ENCODE peak calls at places on chromosomes 5 and 9, in eight cellular contexts. One of them, this sample, is unnamed.

GRCh38 chr9:131394464-131395026 is 659 bp downstream of the PRRC2B start:
- DNase-seq in IMR-90: no peak
- DNase-seq in psoas muscle: peak; percentile 64
- DNase-seq in CD8-positive, alpha-beta T cell: peak; percentile 41
- DNase-seq in mammary epithelial cell: no peak
- DNase-seq in transverse colon: peak; percentile 57
- DNase-seq in osteoblast: peak; percentile 91
- DNase-seq in pancreas: peak; percentile 48
- DNase-seq in this sample: peak; percentile 50

GRCh38 chr9:28762167-28762566 is 1188.9 kb upstream of the C9orf72 start:
- DNase-seq in IMR-90: no peak
- DNase-seq in psoas muscle: no peak
- DNase-seq in CD8-positive, alpha-beta T cell: no peak
- DNase-seq in mammary epithelial cell: no peak
- DNase-seq in transverse colon: no peak
- DNase-seq in osteoblast: no peak
- DNase-seq in pancreas: no peak
- DNase-seq in this sample: no peak

GRCh38 chr5:37847978-37848425 is 8.2 kb upstream of the GDNF start:
- DNase-seq in IMR-90: peak; percentile 77
- DNase-seq in psoas muscle: no peak
- DNase-seq in CD8-positive, alpha-beta T cell: no peak
- DNase-seq in mammary epithelial cell: peak; percentile 94
- DNase-seq in transverse colon: no peak
- DNase-seq in osteoblast: no peak
- DNase-seq in pancreas: no peak
- DNase-seq in this sample: no peak

GRCh38 chr9:83706703-83707517 is 848 bp downstream of the UBQLN1 start:
- DNase-seq in IMR-90: peak; percentile 19
- DNase-seq in psoas muscle: peak; percentile 46
- DNase-seq in CD8-positive, alpha-beta T cell: peak; percentile 51
- DNase-seq in mammary epithelial cell: peak; percentile 12
- DNase-seq in transverse colon: peak; percentile 35
- DNase-seq in osteoblast: peak; percentile 77
- DNase-seq in pancreas: no peak
- DNase-seq in this sample: no peak

GRCh38 chr5:143636951-143637528 is 174.9 kb upstream of the HMHB1 start:
- DNase-seq in IMR-90: peak; percentile 69
- DNase-seq in psoas muscle: no peak
- DNase-seq in CD8-positive, alpha-beta T cell: no peak
- DNase-seq in mammary epithelial cell: no peak
- DNase-seq in transverse colon: no peak
- DNase-seq in osteoblast: no peak
- DNase-seq in pancreas: no peak
- DNase-seq in this sample: no peak

GRCh38 chr9:6816581-6816980 is 58.8 kb downstream of the KDM4C start:
- DNase-seq in IMR-90: no peak
- DNase-seq in psoas muscle: no peak
- DNase-seq in CD8-positive, alpha-beta T cell: no peak
- DNase-seq in mammary epithelial cell: no peak
- DNase-seq in transverse colon: no peak
- DNase-seq in osteoblast: no peak
- DNase-seq in pancreas: no peak
- DNase-seq in this sample: no peak

GRCh38 chr5:106525438-106525837 is 1145.3 kb downstream of the EFNA5 start:
- DNase-seq in IMR-90: no peak
- DNase-seq in psoas muscle: no peak
- DNase-seq in CD8-positive, alpha-beta T cell: no peak
- DNase-seq in mammary epithelial cell: no peak
- DNase-seq in transverse colon: no peak
- DNase-seq in osteoblast: no peak
- DNase-seq in pancreas: no peak
- DNase-seq in this sample: no peak

GRCh38 chr5:149310947-149311675 is 34.2 kb upstream of the GRPEL2 start:
- DNase-seq in IMR-90: peak; percentile 83
- DNase-seq in psoas muscle: peak; percentile 59
- DNase-seq in CD8-positive, alpha-beta T cell: no peak
- DNase-seq in mammary epithelial cell: no peak
- DNase-seq in transverse colon: no peak
- DNase-seq in osteoblast: peak; percentile 84
- DNase-seq in pancreas: no peak
- DNase-seq in this sample: no peak

GRCh38 chr5:7094626-7095025 is 301.3 kb upstream of the ADCY2 start:
- DNase-seq in IMR-90: no peak
- DNase-seq in psoas muscle: no peak
- DNase-seq in CD8-positive, alpha-beta T cell: no peak
- DNase-seq in mammary epithelial cell: no peak
- DNase-seq in transverse colon: no peak
- DNase-seq in osteoblast: no peak
- DNase-seq in pancreas: no peak
- DNase-seq in this sample: no peak

GRCh38 chr5:4882186-4882585 is 257.9 kb upstream of the ADAMTS16 start:
- DNase-seq in IMR-90: no peak
- DNase-seq in psoas muscle: no peak
- DNase-seq in CD8-positive, alpha-beta T cell: no peak
- DNase-seq in mammary epithelial cell: no peak
- DNase-seq in transverse colon: no peak
- DNase-seq in osteoblast: no peak
- DNase-seq in pancreas: no peak
- DNase-seq in this sample: no peak

GRCh38 chr9:105458404-105458803 is 10.6 kb downstream of the FSD1L start:
- DNase-seq in IMR-90: no peak
- DNase-seq in psoas muscle: no peak
- DNase-seq in CD8-positive, alpha-beta T cell: no peak
- DNase-seq in mammary epithelial cell: no peak
- DNase-seq in transverse colon: no peak
- DNase-seq in osteoblast: no peak
- DNase-seq in pancreas: no peak
- DNase-seq in this sample: no peak

GRCh38 chr9:34588671-34589370 is 703 bp downstream of the CNTFR start:
- DNase-seq in IMR-90: no peak
- DNase-seq in psoas muscle: no peak
- DNase-seq in CD8-positive, alpha-beta T cell: no peak
- DNase-seq in mammary epithelial cell: no peak
- DNase-seq in transverse colon: no peak
- DNase-seq in osteoblast: no peak
- DNase-seq in pancreas: no peak
- DNase-seq in this sample: no peak

GRCh38 chr5:173612948-173613347 is 3.5 kb downstream of the BOD1 start:
- DNase-seq in IMR-90: peak; percentile 77
- DNase-seq in psoas muscle: no peak
- DNase-seq in CD8-positive, alpha-beta T cell: no peak
- DNase-seq in mammary epithelial cell: peak; percentile 20
- DNase-seq in transverse colon: no peak
- DNase-seq in osteoblast: no peak
- DNase-seq in pancreas: no peak
- DNase-seq in this sample: no peak

GRCh38 chr5:95847261-95847592 is 24.7 kb upstream of the GLRX start:
- DNase-seq in IMR-90: no peak
- DNase-seq in psoas muscle: no peak
- DNase-seq in CD8-positive, alpha-beta T cell: no peak
- DNase-seq in mammary epithelial cell: no peak
- DNase-seq in transverse colon: no peak
- DNase-seq in osteoblast: no peak
- DNase-seq in pancreas: no peak
- DNase-seq in this sample: no peak

GRCh38 chr5:77129386-77129785 is 42.3 kb upstream of the ZBED3 start:
- DNase-seq in IMR-90: peak; percentile 13
- DNase-seq in psoas muscle: no peak
- DNase-seq in CD8-positive, alpha-beta T cell: no peak
- DNase-seq in mammary epithelial cell: peak; percentile 5
- DNase-seq in transverse colon: no peak
- DNase-seq in osteoblast: peak; percentile 25
- DNase-seq in pancreas: peak; percentile 14
- DNase-seq in this sample: peak; percentile 55

DNA sequence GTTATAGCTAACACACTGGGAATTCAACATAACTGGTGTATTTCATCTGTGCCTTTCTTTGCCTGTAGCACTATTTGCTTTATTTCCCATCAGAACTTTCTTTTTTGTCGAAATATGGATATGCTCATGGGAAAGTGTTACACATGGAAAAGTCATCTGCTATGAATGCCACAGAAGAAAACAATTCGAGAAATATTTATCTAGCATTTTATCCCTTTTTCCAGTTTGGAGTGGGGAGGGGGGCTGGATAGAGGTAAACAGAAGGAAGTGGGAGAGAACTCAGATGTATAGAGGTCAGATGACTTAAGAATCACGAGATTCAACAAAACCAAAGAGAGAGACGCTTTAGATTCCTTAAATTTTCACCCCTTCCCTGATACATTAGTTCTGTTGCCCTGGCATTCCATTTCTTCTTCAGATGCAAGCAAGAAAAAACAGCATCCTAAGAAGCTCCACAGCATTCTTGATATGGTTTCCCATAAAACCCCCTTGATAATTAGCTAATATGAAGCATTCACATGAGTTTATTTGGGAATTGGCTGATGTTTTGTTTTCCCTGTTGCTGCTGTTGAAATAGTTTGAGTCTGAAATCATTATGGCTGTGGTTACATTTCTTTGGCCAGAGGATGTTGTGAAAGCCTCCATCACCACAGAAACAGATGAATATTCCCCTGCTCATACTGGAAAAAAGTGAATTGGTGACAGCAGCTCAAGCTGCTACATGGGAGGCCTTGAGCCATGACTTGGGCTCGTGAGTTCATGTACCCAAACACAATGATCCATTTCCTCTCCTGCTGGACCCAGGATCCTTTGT is 335.8 kb upstream of the DAB2 start:
- DNase-seq in IMR-90: peak; percentile 94
- DNase-seq in psoas muscle: peak; percentile 28
- DNase-seq in CD8-positive, alpha-beta T cell: no peak
- DNase-seq in mammary epithelial cell: peak; percentile 84
- DNase-seq in transverse colon: no peak
- DNase-seq in osteoblast: peak; percentile 58
- DNase-seq in pancreas: no peak
- DNase-seq in this sample: no peak
- H3K27ac ChIP-seq in IMR-90: peak overlapping the region; percentile 80
- H3K27ac ChIP-seq in psoas muscle: peak overlapping the region; percentile 49
- H3K27ac ChIP-seq in CD8-positive, alpha-beta T cell: no peak overlapping the region
- H3K27ac ChIP-seq in mammary epithelial cell: peak overlapping the region; percentile 47
- H3K27ac ChIP-seq in transverse colon: peak overlapping the region; percentile 18
- H3K27ac ChIP-seq in osteoblast: peak overlapping the region; percentile 99
- H3K27ac ChIP-seq in pancreas: peak overlapping the region; percentile 34
- H3K27ac ChIP-seq in this sample: no peak overlapping the region

DNA sequence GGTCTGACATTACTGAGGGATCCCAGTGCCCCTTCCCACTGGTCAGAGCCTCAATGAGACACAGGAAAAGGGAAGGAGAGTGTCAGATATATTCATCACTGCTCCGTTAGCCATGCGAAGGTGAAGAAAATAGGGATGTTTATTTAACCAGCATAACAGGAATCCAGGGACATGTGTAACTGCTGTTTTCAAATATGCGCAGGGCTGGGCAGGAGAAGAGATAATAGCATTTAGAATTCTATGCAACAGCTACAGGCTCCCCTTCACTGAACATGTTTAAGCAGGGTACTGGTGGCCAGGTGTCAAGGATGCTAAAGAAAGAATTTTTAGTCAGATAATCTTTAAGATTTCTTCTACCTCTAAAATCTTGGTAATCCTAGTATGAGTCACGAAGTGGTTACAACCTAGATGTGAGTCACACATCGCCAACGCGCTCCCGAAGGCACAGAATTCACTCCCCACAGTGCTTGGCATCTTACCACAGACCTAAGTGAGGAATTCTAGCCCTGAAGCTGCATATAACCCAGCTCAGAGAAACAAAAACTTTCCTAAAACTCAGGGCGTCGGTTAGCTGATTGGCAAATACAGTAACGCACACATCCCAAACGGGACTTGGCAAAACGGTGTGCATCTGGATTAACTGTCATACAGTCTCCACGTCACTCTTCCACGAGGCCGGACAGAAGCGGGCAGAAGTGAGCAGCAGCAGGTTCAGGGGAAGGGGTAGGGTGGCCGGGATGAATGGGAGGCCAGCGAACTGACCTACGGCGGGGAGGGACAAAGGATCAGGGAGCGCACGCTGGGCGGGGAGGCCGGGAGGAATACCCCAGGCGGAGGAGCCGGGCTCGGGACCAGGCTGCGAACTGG is 1.1 kb downstream of the CTNNAL1 start:
- DNase-seq in IMR-90: peak; percentile 94
- DNase-seq in psoas muscle: peak; percentile 62
- DNase-seq in CD8-positive, alpha-beta T cell: peak; percentile 12
- DNase-seq in mammary epithelial cell: peak; percentile 98
- DNase-seq in transverse colon: peak; percentile 54
- DNase-seq in osteoblast: peak; percentile 84
- DNase-seq in pancreas: peak; percentile 73
- DNase-seq in this sample: peak; percentile 23
- TF ChIP-seq CTCF in IMR-90: no peak
- TF ChIP-seq CTCF in psoas muscle: no peak
- TF ChIP-seq CTCF in CD8-positive, alpha-beta T cell: no peak
- TF ChIP-seq CTCF in mammary epithelial cell: no peak
- TF ChIP-seq CTCF in transverse colon: no peak
- TF ChIP-seq CTCF in osteoblast: no peak
- TF ChIP-seq CTCF in pancreas: no peak
- TF ChIP-seq CTCF in this sample: no peak

DNA sequence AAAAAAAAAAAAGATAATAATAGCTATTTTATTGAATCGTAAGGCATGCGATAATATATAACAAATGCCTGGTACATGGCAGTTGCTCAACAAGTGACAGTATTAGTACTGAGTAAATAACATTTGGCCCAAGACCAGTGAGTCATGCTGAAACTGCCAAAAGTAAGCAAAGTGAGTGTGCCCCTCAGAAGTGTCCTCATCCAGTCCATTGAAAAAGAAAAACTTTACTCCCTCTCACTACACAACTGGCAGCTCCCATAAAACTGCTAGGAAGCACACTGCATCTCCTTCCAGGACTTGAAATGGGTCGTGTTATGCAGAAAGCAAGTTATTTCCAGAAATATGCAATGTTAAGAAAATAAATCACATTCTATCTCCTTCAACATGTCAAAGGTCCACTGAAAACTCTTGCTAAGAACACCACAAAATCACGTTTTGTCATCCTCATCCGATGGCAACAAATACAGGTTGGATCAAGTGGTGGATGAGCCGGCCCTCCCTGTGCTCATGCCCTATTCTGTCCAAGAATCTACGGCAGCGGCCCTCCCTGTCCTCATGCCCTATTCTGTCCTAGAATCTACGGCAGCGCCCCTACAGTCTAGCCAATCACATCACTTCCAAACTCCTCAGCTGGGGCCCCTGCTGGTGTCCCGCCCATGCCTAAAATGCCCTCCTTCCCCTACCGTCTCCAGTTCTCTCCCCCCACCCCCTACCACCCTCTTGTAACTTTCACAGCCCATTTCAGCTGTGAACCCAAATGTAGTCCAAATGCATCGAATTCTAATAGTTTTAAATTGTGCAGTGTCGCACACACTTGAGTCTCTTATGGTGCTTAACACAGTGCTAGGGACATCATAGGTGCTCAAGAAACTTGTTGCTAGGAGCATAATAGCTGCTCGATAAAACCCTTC is 12.5 kb downstream of the PTCH1 start:
- DNase-seq in IMR-90: peak; percentile 72
- DNase-seq in psoas muscle: no peak
- DNase-seq in CD8-positive, alpha-beta T cell: no peak
- DNase-seq in mammary epithelial cell: peak; percentile 27
- DNase-seq in transverse colon: peak; percentile 23
- DNase-seq in osteoblast: peak; percentile 84
- DNase-seq in pancreas: peak; percentile 38
- DNase-seq in this sample: no peak
- H3K27ac ChIP-seq in IMR-90: no peak overlapping the region
- H3K27ac ChIP-seq in psoas muscle: no peak overlapping the region
- H3K27ac ChIP-seq in CD8-positive, alpha-beta T cell: no peak overlapping the region
- H3K27ac ChIP-seq in mammary epithelial cell: no peak overlapping the region
- H3K27ac ChIP-seq in transverse colon: peak overlapping the region; percentile 95
- H3K27ac ChIP-seq in osteoblast: no peak overlapping the region
- H3K27ac ChIP-seq in pancreas: no peak overlapping the region
- H3K27ac ChIP-seq in this sample: peak overlapping the region; percentile 15

GRCh38 chr5:74394924-74395880 is 245.3 kb downstream of the ENC1 start:
- DNase-seq in IMR-90: no peak
- DNase-seq in psoas muscle: no peak
- DNase-seq in CD8-positive, alpha-beta T cell: no peak
- DNase-seq in mammary epithelial cell: peak; percentile 94
- DNase-seq in transverse colon: no peak
- DNase-seq in osteoblast: no peak
- DNase-seq in pancreas: peak; percentile 25
- DNase-seq in this sample: no peak
- TF ChIP-seq CTCF in IMR-90: no peak
- TF ChIP-seq CTCF in psoas muscle: no peak
- TF ChIP-seq CTCF in CD8-positive, alpha-beta T cell: no peak
- TF ChIP-seq CTCF in mammary epithelial cell: peak; percentile 36
- TF ChIP-seq CTCF in transverse colon: no peak
- TF ChIP-seq CTCF in osteoblast: no peak
- TF ChIP-seq CTCF in pancreas: no peak
- TF ChIP-seq CTCF in this sample: no peak